ENCODE peak calls at places on chromosomes 13 and 19, in seven cellular contexts. U is fibroblast of mammary gland, P is GM12878, I is lower lobe of right lung, H is OCI-LY7, E is fibroblast of lung, J is astrocyte of the cerebellum. L is an unnamed sample.

GRCh38 chr13:97506511-97506910 is 72.5 kb downstream of the RAP2A start:
- DNase-seq in U (peak; percentile 52), P (no peak), I (no peak), H (no peak), E (no peak), J (no peak), L (no peak)

GRCh38 chr13:99796175-99796819 is 175.3 kb downstream of the ZIC5 start:
- DNase-seq in U (peak; percentile 51), P (no peak), I (no peak), H (peak; percentile 14), E (peak; percentile 25), J (peak; percentile 51), L (peak; percentile 25)

GRCh38 chr19:50475736-50476223 is 527 bp upstream of the EMC10 start:
- DNase-seq in U (no peak), P (no peak), I (peak; percentile 63), H (no peak), E (no peak), J (no peak), L (no peak)

GRCh38 chr13:83589816-83590215 is 292.5 kb downstream of the SLITRK1 start:
- DNase-seq in U (no peak), P (no peak), I (no peak), H (no peak), E (no peak), J (no peak), L (no peak)

GRCh38 chr19:27896091-27896490 is 1316.9 kb downstream of the UQCRFS1 start:
- DNase-seq in U (no peak), P (no peak), I (no peak), H (no peak), E (no peak), J (no peak), L (no peak)

GRCh38 chr19:2171349-2172145 is 7.8 kb downstream of the DOT1L start:
- DNase-seq in U (peak; percentile 47), P (peak; percentile 90), I (peak; percentile 60), H (peak; percentile 82), E (peak; percentile 42), J (no peak), L (peak; percentile 89)

GRCh38 chr13:22839554-22840286 is 341.1 kb upstream of the SGCG start:
- DNase-seq in U (no peak), P (no peak), I (no peak), H (no peak), E (no peak), J (no peak), L (peak; percentile 42)

GRCh38 chr13:78875792-78876580 is 217.0 kb upstream of the OBI1 start:
- DNase-seq in U (no peak), P (no peak), I (no peak), H (peak; percentile 26), E (no peak), J (no peak), L (no peak)

GRCh38 chr13:46137627-46138026 is 32.8 kb upstream of the CPB2 start:
- DNase-seq in U (no peak), P (no peak), I (no peak), H (no peak), E (no peak), J (no peak), L (no peak)

GRCh38 chr13:30918662-30919405 is 12.8 kb downstream of the MEDAG start:
- DNase-seq in U (peak; percentile 69), P (no peak), I (no peak), H (no peak), E (peak; percentile 40), J (no peak), L (no peak)

GRCh38 chr13:32415019-32415418 is 12.9 kb downstream of the N4BP2L1 start:
- DNase-seq in U (peak; percentile 28), P (no peak), I (no peak), H (peak; percentile 20), E (no peak), J (no peak), L (no peak)

GRCh38 chr19:45172173-45172572 is 5.9 kb downstream of the TRAPPC6A start:
- DNase-seq in U (no peak), P (no peak), I (no peak), H (peak; percentile 29), E (no peak), J (no peak), L (no peak)

GRCh38 chr13:107124129-107124718 is 556.3 kb upstream of the ARGLU1 start:
- DNase-seq in U (peak; percentile 4), P (no peak), I (no peak), H (peak; percentile 29), E (peak; percentile 9), J (peak; percentile 11), L (no peak)

GRCh38 chr19:33802801-33803200 is 6.1 kb downstream of the KCTD15 start:
- DNase-seq in U (no peak), P (no peak), I (no peak), H (no peak), E (no peak), J (no peak), L (no peak)

GRCh38 chr19:48837586-48838191 is 1.4 kb upstream of the HSD17B14 start:
- DNase-seq in U (no peak), P (no peak), I (no peak), H (no peak), E (no peak), J (no peak), L (no peak)

GRCh38 chr13:87884874-87885273 is 213.7 kb downstream of the SLITRK5 start:
- DNase-seq in U (peak; percentile 20), P (no peak), I (no peak), H (no peak), E (peak; percentile 64), J (peak; percentile 15), L (no peak)

GRCh38 chr19:4969772-4970531 is 1.0 kb downstream of the KDM4B start:
- DNase-seq in U (peak; percentile 36), P (peak; percentile 27), I (no peak), H (peak; percentile 43), E (peak; percentile 23), J (no peak), L (peak; percentile 78)

GRCh38 chr19:49057636-49058234 is at the start of gene CGB7:
- DNase-seq in U (peak; percentile 38), P (no peak), I (peak; percentile 84), H (no peak), E (peak; percentile 62), J (no peak), L (peak; percentile 58)

GRCh38 chr13:94115054-94115453 is 364.4 kb downstream of the DCT start:
- DNase-seq in U (no peak), P (no peak), I (no peak), H (no peak), E (no peak), J (no peak), L (no peak)

GRCh38 chr13:95678967-95679366 is 2.0 kb downstream of the DNAJC3 start:
- DNase-seq in U (no peak), P (no peak), I (no peak), H (no peak), E (no peak), J (no peak), L (no peak)

GRCh38 chr19:900302-901111 is 7.2 kb downstream of the RNU6-9 start:
- DNase-seq in U (no peak), P (no peak), I (no peak), H (peak; percentile 54), E (no peak), J (no peak), L (no peak)

GRCh38 chr13:46684287-46685001 is 112.5 kb downstream of the ESD start:
- DNase-seq in U (no peak), P (no peak), I (no peak), H (no peak), E (peak; percentile 23), J (no peak), L (no peak)

GRCh38 chr19:34172661-34173144 is 399 bp downstream of the LSM14A start:
- DNase-seq in U (no peak), P (no peak), I (peak; percentile 55), H (peak; percentile 64), E (no peak), J (no peak), L (no peak)

DNA sequence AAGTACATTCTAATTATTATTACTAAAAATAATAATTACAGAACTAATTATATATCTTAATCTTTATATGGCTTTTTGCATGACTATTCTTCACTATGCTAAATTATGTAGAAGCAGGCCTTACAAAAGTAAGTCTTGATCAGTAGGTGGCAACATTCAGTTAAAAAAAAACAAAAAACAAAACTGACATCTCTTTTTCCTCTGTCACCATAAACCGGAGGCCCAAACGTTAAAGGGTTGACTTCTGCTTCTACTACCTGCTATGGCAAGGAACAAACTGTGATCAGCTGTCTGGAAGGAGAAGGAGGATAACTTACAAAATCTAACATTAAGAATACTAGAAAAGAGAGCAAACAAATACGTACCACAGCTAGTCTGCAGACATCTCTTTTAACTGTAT is 1525.6 kb downstream of the SLITRK1 start:
- DNase-seq in U (peak; percentile 6), P (no peak), I (no peak), H (no peak), E (no peak), J (no peak), L (no peak)
- TF ChIP-seq CTCF in U (no peak), P (no peak), I (no peak), H (no peak), E (no peak), J (no peak), L (no peak)

DNA sequence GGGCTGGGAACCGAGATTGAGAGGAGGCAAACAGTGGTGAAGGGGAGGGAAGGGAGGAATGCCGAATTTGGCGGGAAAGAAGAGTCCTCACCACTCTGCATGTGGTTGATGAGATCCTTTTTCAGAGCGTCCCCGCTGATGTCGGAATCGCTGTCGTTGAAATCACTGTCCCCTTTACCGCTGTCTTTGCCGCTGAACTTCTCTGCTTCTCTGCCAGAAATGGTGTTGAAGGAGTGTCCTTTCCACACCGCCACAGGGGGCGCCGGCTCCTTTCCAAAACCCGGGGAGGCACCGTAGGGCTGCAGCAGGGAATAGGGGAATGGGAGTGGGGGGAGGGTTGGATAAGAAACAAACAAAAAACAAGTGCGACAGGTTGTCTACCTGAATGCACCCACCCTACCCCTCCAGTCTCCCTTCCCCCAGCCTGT is 3.1 kb downstream of the PCDH8 start:
- DNase-seq in U (no peak), P (no peak), I (no peak), H (no peak), E (no peak), J (no peak), L (no peak)
- TF ChIP-seq CTCF in U (peak; percentile 6), P (peak; percentile 25), I (no peak), H (peak; percentile 9), E (no peak), J (no peak), L (no peak)

DNA sequence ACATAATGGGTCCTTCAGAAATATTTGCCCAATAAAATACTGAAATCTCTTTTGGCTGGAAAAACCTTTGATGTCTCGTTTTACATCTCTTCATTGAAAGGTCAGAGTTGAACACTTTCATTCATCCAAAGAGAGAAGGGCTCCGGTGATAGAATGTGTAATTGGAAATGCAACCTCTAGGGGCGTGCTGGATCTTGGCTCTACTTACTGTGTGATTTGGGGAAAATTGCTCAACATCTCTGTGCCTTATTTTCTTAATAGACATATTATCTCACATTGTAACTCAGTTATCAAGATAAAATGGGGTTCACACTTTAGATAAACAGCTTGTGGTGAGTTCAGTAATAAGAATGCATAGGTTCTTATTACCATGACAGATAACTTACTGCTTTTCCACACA is 1444.1 kb downstream of the SLITRK5 start:
- DNase-seq in U (no peak), P (no peak), I (no peak), H (no peak), E (no peak), J (no peak), L (no peak)
- TF ChIP-seq CTCF in U (peak; percentile 3), P (peak; percentile 26), I (no peak), H (peak; percentile 81), E (peak; percentile 4), J (no peak), L (no peak)

DNA sequence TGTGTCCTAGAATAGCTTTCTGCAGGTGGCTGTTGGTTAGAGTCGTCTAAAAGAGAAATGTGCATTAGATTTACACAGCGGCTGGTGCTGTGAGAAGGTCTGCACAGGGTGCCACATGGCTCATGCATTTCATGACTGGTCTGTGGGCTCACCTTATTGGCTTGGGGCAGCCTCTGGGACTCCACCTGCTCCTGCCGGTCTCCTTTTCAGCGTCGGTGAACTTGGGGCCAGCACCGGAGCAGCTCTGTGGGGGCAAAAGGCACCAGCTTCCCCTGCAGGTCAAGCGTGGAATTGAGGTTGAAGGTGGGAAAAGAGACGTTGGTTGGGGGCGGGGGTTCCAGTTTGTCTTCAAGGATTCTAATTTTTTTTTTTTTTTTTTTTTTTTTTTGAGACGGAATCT is 3.1 kb upstream of the PNMA8C start:
- DNase-seq in U (no peak), P (no peak), I (peak; percentile 24), H (peak; percentile 90), E (no peak), J (no peak), L (no peak)
- TF ChIP-seq CTCF in U (no peak), P (peak; percentile 10), I (no peak), H (peak; percentile 75), E (no peak), J (no peak), L (no peak)